ENCODE peak calls at places on chromosomes 3 and 15, in six cellular contexts. X, K, W, O, U and B are unnamed samples.

GRCh38 chr3:37852097-37852496 is 9.6 kb upstream of the CTDSPL start:
- DNase-seq in X (no peak), K (peak; percentile 44), W (peak; percentile 58), O (no peak), U (no peak), B (no peak)

GRCh38 chr15:60390931-60391501 is 6.8 kb downstream of the ANXA2 start:
- DNase-seq in X (no peak), K (peak; percentile 62), W (peak; percentile 98), O (no peak), U (no peak), B (peak; percentile 70)

GRCh38 chr3:155946178-155946577 is 75.7 kb downstream of the GMPS start:
- DNase-seq in X (no peak), K (no peak), W (peak; percentile 40), O (no peak), U (no peak), B (no peak)

GRCh38 chr3:197393711-197394110 is 95.3 kb upstream of the DLG1 start:
- DNase-seq in X (no peak), K (no peak), W (no peak), O (no peak), U (no peak), B (no peak)

GRCh38 chr3:174219738-174220137 is 639.4 kb upstream of the NAALADL2 start:
- DNase-seq in X (no peak), K (no peak), W (no peak), O (no peak), U (no peak), B (no peak)

GRCh38 chr3:190116551-190117067 is 4.1 kb downstream of the P3H2 start:
- DNase-seq in X (no peak), K (peak; percentile 54), W (no peak), O (no peak), U (no peak), B (no peak)

GRCh38 chr15:73965094-73965729 is 26.9 kb downstream of the STOML1 start:
- DNase-seq in X (no peak), K (no peak), W (no peak), O (no peak), U (no peak), B (no peak)

GRCh38 chr15:77841376-77841775 is 208.7 kb upstream of the LINGO1 start:
- DNase-seq in X (no peak), K (no peak), W (no peak), O (no peak), U (no peak), B (no peak)

GRCh38 chr3:25479727-25480010 is 51.6 kb downstream of the RARB start:
- DNase-seq in X (no peak), K (no peak), W (no peak), O (no peak), U (no peak), B (no peak)

GRCh38 chr15:78264304-78265136 is at the start of gene DNAJA4:
- DNase-seq in X (peak; percentile 64), K (peak; percentile 64), W (no peak), O (no peak), U (peak; percentile 48), B (no peak)

GRCh38 chr15:40034186-40034946 is 4.6 kb downstream of the SRP14 start:
- DNase-seq in X (no peak), K (no peak), W (no peak), O (no peak), U (no peak), B (no peak)

GRCh38 chr3:72102057-72102711 is 317.2 kb upstream of the PROK2 start:
- DNase-seq in X (no peak), K (no peak), W (no peak), O (no peak), U (no peak), B (no peak)

GRCh38 chr3:72099331-72100061 is 314.5 kb upstream of the PROK2 start:
- DNase-seq in X (no peak), K (no peak), W (no peak), O (no peak), U (no peak), B (no peak)

GRCh38 chr3:72100062-72100511 is 315.1 kb upstream of the PROK2 start:
- DNase-seq in X (no peak), K (no peak), W (no peak), O (no peak), U (no peak), B (no peak)

GRCh38 chr3:72101538-72101937 is 316.6 kb upstream of the PROK2 start:
- DNase-seq in X (no peak), K (no peak), W (no peak), O (no peak), U (no peak), B (no peak)

GRCh38 chr3:72100626-72101187 is 315.8 kb upstream of the PROK2 start:
- DNase-seq in X (peak; percentile 83), K (peak; percentile 75), W (no peak), O (peak; percentile 83), U (peak; percentile 65), B (peak; percentile 59)
- TF ChIP-seq CTCF in X (no peak), K (no peak), W (no peak), O (no peak), U (no peak), B (no peak)

GRCh38 chr3:154428369-154429206 is 1.4 kb downstream of the GPR149 start:
- DNase-seq in X (no peak), K (no peak), W (no peak), O (no peak), U (no peak), B (no peak)
- TF ChIP-seq CTCF in X (no peak), K (no peak), W (no peak), O (no peak), U (no peak), B (no peak)

GRCh38 chr3:153840487-153840886 is 280.7 kb upstream of the ARHGEF26 start:
- DNase-seq in X (no peak), K (no peak), W (no peak), O (no peak), U (no peak), B (no peak)

GRCh38 chr3:153830552-153830951 is 290.6 kb upstream of the ARHGEF26 start:
- DNase-seq in X (no peak), K (no peak), W (no peak), O (no peak), U (no peak), B (no peak)

GRCh38 chr3:153829596-153830170 is 291.5 kb upstream of the ARHGEF26 start:
- DNase-seq in X (no peak), K (no peak), W (peak; percentile 9), O (no peak), U (no peak), B (no peak)

DNA sequence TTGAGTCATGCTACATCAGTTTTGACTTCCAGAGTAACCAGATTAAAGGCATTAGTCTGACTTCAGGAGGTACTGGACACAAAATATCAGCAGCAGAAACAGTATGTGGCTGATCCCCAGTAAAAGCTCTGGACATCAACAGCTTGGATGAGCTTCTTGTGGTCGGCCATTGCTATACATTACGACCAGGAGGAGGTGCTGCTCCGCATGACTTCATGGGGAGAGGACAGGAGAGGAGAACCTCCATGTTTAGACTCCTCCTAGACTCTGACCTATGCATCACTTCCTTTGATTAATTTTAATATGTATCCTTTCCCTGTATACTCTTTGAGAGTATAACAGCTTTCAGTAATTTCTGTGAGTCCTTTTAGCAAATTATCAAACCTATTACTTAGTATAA is 285.6 kb upstream of the ARHGEF26 start:
- DNase-seq in X (no peak), K (no peak), W (no peak), O (no peak), U (no peak), B (no peak)
- TF ChIP-seq CTCF in X (no peak), K (no peak), W (no peak), O (no peak), U (no peak), B (peak; percentile 15)

GRCh38 chr15:72339777-72340177 is 19.8 kb upstream of the CELF6 start:
- DNase-seq in X (no peak), K (no peak), W (peak; percentile 75), O (no peak), U (no peak), B (no peak)

GRCh38 chr15:72338617-72339321 is 18.8 kb upstream of the CELF6 start:
- DNase-seq in X (no peak), K (no peak), W (peak; percentile 78), O (no peak), U (no peak), B (no peak)

GRCh38 chr15:72340366-72340765 is 20.4 kb upstream of the CELF6 start:
- DNase-seq in X (no peak), K (no peak), W (no peak), O (no peak), U (no peak), B (no peak)

GRCh38 chr15:72342385-72342784 is 22.4 kb upstream of the CELF6 start:
- DNase-seq in X (no peak), K (no peak), W (peak; percentile 31), O (no peak), U (peak; percentile 21), B (no peak)

DNA sequence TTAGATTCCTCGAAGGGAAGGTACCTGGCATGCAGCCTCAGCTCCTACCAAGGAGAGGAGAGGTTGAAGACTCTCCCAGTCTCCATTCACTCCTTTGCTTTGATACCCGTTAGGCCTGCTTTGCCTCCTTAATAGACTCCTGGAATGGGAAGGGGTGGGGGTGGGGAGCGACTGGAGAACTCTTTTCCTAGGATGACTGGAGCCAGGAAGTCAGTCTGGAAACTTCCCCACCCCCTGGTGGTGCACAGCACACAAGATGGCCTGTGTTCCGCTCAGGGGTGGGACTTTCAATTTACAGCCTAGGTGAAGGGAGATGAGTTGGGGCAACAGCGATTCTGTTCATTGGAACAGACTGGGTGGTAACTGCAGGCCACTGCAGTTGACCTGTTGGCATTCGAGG is 21.4 kb upstream of the CELF6 start:
- DNase-seq in X (no peak), K (no peak), W (no peak), O (no peak), U (no peak), B (no peak)
- TF ChIP-seq CTCF in X (no peak), K (no peak), W (no peak), O (peak; percentile 48), U (no peak), B (peak; percentile 18)

GRCh38 chr3:128804817-128805166 is 74.6 kb upstream of the ACAD9 start:
- DNase-seq in X (no peak), K (no peak), W (no peak), O (no peak), U (no peak), B (no peak)
- TF ChIP-seq CTCF in X (no peak), K (no peak), W (no peak), O (no peak), U (no peak), B (no peak)

DNA sequence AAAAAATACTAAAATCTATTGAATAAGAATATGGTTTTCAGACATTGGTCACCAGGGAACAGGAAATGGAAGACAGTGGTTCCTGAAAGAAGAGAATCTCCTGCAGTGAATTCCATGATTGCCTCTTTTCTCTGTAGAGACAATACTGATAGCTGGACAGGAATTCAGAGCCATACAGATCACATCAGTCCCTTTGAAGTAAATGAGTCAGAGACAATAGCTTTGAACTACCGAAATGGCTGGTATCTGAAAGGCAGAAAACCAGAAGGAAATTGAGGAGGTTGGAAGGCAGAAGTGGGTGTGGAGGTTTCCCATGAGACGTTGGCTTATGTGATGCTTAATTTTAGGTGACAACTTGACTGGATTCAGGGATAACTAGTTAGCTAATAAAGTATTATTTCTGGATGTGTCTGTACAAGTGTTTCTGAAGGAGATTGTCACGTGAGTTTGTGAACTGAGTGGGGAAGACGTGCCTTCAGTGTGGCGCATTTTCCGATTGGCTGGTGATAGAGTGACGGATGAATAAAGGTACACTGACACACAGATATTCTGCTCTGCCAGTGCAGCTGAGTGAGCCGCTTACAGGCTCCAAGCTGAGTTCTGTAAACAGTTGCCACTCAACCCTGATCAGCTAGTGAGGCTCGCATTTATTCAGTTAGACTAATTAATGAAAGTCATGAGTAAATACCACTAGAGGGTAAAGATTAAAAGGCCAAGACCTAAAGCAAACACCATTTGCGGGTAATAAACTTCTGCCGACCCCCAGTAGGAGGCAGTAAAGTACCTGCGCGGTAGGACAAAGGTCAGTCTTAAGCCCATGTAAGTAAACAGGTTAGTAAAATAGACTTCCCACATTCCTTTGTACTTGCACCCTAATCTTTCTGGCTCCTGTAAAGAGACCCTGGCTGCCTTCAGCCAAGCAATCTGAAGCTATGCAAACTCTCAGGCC is 1298.6 kb downstream of the SI start:
- DNase-seq in X (no peak), K (no peak), W (no peak), O (no peak), U (no peak), B (no peak)
- TF ChIP-seq CTCF in X (no peak), K (no peak), W (no peak), O (no peak), U (no peak), B (no peak)